ENCODE peak calls at places on chromosome 19, in four cellular contexts. R is dorsolateral prefrontal cortex, H is osteoblast, D is tibial nerve. Q is an unnamed sample.

GRCh38 chr19:46823049-46823448 is 27.6 kb downstream of the AP2S1 start:
- DNase-seq in R (no peak), H (no peak), D (no peak), Q (no peak)

GRCh38 chr19:5447700-5448311 is 7.4 kb upstream of the ZNRF4 start:
- DNase-seq in R (no peak), H (no peak), D (no peak), Q (no peak)

GRCh38 chr19:21260164-21260847 is 68.9 kb downstream of the ZNF708 start:
- DNase-seq in R (no peak), H (no peak), D (no peak), Q (no peak)

GRCh38 chr19:48378194-48378570 is 13.2 kb downstream of the KDELR1 start:
- DNase-seq in R (no peak), H (no peak), D (no peak), Q (no peak)

GRCh38 chr19:6279931-6280591 is at the start of gene MLLT1:
- DNase-seq in R (peak), H (peak), D (peak), Q (peak)

GRCh38 chr19:15195987-15196682 is 4.7 kb downstream of the NOTCH3 start:
- DNase-seq in R (no peak), H (peak), D (no peak), Q (peak)

GRCh38 chr19:9847087-9847671 is 12.1 kb downstream of the PIN1 start:
- DNase-seq in R (peak), H (peak), D (no peak), Q (peak)

GRCh38 chr19:34556500-34556899 is 74.9 kb downstream of the WTIP start:
- DNase-seq in R (no peak), H (no peak), D (peak), Q (no peak)

GRCh38 chr19:43798026-43798545 is 4.2 kb downstream of the LYPD5 start:
- DNase-seq in R (no peak), H (no peak), D (no peak), Q (no peak)

GRCh38 chr19:8609210-8610040 is 1.1 kb downstream of the ADAMTS10 start:
- DNase-seq in R (peak), H (peak), D (no peak), Q (no peak)

GRCh38 chr19:11624064-11624463 is 26.8 kb downstream of the ZNF627 start:
- DNase-seq in R (no peak), H (peak), D (no peak), Q (no peak)

GRCh38 chr19:4764290-4764660 is 27.3 kb upstream of the FEM1A start:
- DNase-seq in R (no peak), H (no peak), D (no peak), Q (no peak)

GRCh38 chr19:32104465-32105235 is 240.8 kb upstream of the ZNF507 start:
- DNase-seq in R (no peak), H (no peak), D (no peak), Q (no peak)

GRCh38 chr19:2695288-2695866 is 7.1 kb downstream of the GNG7 start:
- DNase-seq in R (peak), H (peak), D (no peak), Q (no peak)
- H3K27ac ChIP-seq in R (peak), H (no peak), D (no peak), Q (peak)

GRCh38 chr19:18380843-18381242 is 5.1 kb upstream of the GDF15 start:
- DNase-seq in R (no peak), H (no peak), D (no peak), Q (no peak)
- H3K27ac ChIP-seq in R (no peak), H (peak), D (peak), Q (peak)

GRCh38 chr19:3444695-3445234 is 35.6 kb downstream of the SMIM24 start:
- DNase-seq in R (no peak), H (peak), D (no peak), Q (no peak)

GRCh38 chr19:3441986-3442329 is 38.4 kb downstream of the SMIM24 start:
- DNase-seq in R (no peak), H (no peak), D (no peak), Q (no peak)

GRCh38 chr19:3441089-3441985 is 39.0 kb downstream of the SMIM24 start:
- DNase-seq in R (no peak), H (peak), D (no peak), Q (no peak)

GRCh38 chr19:3443840-3444694 is 36.3 kb downstream of the SMIM24 start:
- DNase-seq in R (peak), H (peak), D (no peak), Q (no peak)

GRCh38 chr19:3442487-3443071 is 37.7 kb downstream of the SMIM24 start:
- DNase-seq in R (no peak), H (peak), D (no peak), Q (no peak)
- H3K27ac ChIP-seq in R (peak), H (no peak), D (no peak), Q (no peak)

GRCh38 chr19:3041756-3042517 is 12.9 kb upstream of the TLE2 start:
- DNase-seq in R (no peak), H (peak), D (no peak), Q (no peak)
- H3K27ac ChIP-seq in R (no peak), H (no peak), D (no peak), Q (no peak)

DNA sequence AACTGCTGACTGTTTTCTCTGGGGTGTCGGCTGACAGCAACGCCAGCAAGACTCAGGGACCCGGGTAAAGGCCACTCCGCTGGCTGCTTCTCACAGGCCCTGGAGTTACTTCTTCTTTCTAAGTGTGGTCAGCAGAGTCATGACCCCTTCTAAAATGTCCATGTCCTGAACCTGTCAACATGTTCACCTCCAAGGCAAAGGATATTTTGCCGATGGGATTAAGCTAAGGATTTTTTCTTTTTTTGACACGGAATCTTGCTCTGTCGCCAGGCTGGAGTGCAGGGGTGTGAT is 7.9 kb downstream of the PEX11G start:
- DNase-seq in R (no peak), H (peak), D (no peak), Q (no peak)
- H3K27ac ChIP-seq in R (peak), H (no peak), D (no peak), Q (no peak)